ENCODE peak calls at places on chromosomes 12 and 14, in six cellular contexts. W is HepG2; N is PC-3; L is colonic mucosa; Z is MM.1S; S is CD4-positive, alpha-beta memory T cell. F is an unnamed sample.

GRCh38 chr12:110640275-110641025 is 26.5 kb downstream of the TCTN1 start:
- DNase-seq in W (no peak), N (no peak), L (no peak), Z (no peak), S (no peak), F (no peak)

GRCh38 chr12:121610239-121611149 is 15.8 kb upstream of the ORAI1 start:
- DNase-seq in W (no peak), N (no peak), L (no peak), Z (no peak), S (no peak), F (no peak)

GRCh38 chr14:32374155-32374554 is 45.1 kb downstream of the AKAP6 start:
- DNase-seq in W (no peak), N (peak), L (no peak), Z (no peak), S (no peak), F (no peak)

GRCh38 chr14:62081012-62081612 is 318.9 kb downstream of the SNAPC1 start:
- DNase-seq in W (no peak), N (no peak), L (no peak), Z (peak), S (no peak), F (peak)

GRCh38 chr12:15978431-15978950 is 67.4 kb downstream of the DERA start:
- DNase-seq in W (no peak), N (peak), L (no peak), Z (no peak), S (no peak), F (no peak)

GRCh38 chr14:88554458-88555286 is at the start of gene PTPN21:
- DNase-seq in W (peak), N (peak), L (peak), Z (peak), S (no peak), F (peak)

GRCh38 chr14:83101855-83102254 is 1568.2 kb upstream of the SEL1L start:
- DNase-seq in W (no peak), N (no peak), L (no peak), Z (no peak), S (no peak), F (no peak)

GRCh38 chr12:115481141-115481540 is 796.4 kb downstream of the MED13L start:
- DNase-seq in W (peak), N (peak), L (no peak), Z (peak), S (no peak), F (no peak)

GRCh38 chr14:105475916-105476845 is 1.6 kb downstream of the CRIP2 start:
- DNase-seq in W (peak), N (peak), L (no peak), Z (no peak), S (no peak), F (no peak)

GRCh38 chr12:106417926-106418910 is 60.7 kb downstream of the POLR3B start:
- DNase-seq in W (peak), N (peak), L (no peak), Z (no peak), S (no peak), F (no peak)

GRCh38 chr14:99644723-99645544 is at the start of gene HHIPL1:
- DNase-seq in W (no peak), N (peak), L (no peak), Z (no peak), S (no peak), F (no peak)
- H3K4me3 ChIP-seq in W (no peak), N (peak), L (peak), Z (no peak), S (no peak), F (no peak)

GRCh38 chr12:51424094-51424661 is 453 bp upstream of the SLC4A8 start:
- DNase-seq in W (no peak), N (no peak), L (no peak), Z (no peak), S (no peak), F (no peak)
- H3K4me3 ChIP-seq in W (no peak), N (peak), L (peak), Z (peak), S (no peak), F (no peak)

DNA sequence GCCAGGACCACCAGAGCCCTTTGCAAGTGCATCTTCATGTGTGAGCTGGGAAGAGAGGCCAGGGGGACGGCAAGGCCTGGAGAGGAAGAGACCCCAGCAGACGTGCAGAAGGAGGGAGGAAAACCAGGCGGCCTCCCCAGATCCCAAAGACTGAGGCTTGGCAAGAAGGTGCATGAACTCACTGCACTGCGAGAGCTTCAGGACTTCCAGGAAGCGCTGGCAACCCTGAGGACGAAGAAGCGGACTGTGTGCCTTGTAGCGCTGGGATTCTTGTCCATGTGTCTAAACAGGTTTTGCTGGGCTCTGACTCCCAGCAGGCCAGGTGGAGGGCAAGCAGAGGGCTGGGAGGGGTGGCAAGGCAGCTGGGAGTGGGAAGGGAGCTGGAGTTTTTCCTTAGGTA is 939 bp downstream of the TGFB3 start:
- DNase-seq in W (no peak), N (peak), L (no peak), Z (no peak), S (no peak), F (no peak)
- H3K4me3 ChIP-seq in W (peak), N (peak), L (peak), Z (no peak), S (no peak), F (no peak)

GRCh38 chr12:6639151-6639773 is 3.5 kb upstream of the LPAR5 start:
- DNase-seq in W (no peak), N (no peak), L (no peak), Z (no peak), S (no peak), F (no peak)

GRCh38 chr12:6638305-6638704 is 2.5 kb upstream of the LPAR5 start:
- DNase-seq in W (no peak), N (no peak), L (no peak), Z (no peak), S (no peak), F (no peak)

GRCh38 chr12:6632026-6632978 is 3.5 kb downstream of the LPAR5 start:
- DNase-seq in W (no peak), N (no peak), L (peak), Z (no peak), S (peak), F (peak)

GRCh38 chr12:6635375-6635855 is 344 bp downstream of the LPAR5 start:
- DNase-seq in W (no peak), N (no peak), L (peak), Z (no peak), S (peak), F (peak)

DNA sequence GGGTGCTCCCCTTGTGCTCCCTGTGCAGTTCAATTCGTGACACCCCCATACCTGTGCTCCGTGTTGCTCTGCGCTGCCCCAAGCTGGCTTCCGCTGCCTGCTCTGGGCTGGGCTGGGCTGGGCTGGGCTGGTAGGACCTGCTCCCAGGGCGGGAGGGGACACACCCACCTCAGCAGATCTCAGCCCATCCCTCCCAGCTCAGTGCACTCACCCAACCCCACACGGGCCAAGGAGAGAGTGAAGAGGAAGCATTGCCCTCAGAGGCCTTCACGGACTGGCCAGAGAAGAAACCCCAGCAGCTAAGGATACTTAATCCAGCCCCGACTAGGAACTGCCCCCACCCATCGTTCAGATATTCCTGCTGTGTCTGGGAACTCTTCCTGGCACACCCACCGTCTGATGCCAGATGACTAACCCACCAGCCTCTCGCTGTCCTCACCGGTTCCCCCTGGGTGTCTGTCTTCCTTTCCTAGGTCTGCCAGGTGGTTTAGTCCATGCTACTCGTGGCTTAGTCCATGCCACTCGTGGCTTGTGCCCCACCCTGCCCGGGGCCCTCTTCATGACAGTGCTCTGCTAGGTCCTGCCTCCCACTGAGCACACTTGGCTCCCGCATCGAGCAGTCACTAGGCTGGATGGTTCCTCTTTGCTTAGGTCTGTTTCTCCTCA is at the start of gene LPAR5:
- DNase-seq in W (no peak), N (peak), L (peak), Z (no peak), S (peak), F (peak)
- H3K4me3 ChIP-seq in W (peak), N (peak), L (peak), Z (no peak), S (no peak), F (no peak)

DNA sequence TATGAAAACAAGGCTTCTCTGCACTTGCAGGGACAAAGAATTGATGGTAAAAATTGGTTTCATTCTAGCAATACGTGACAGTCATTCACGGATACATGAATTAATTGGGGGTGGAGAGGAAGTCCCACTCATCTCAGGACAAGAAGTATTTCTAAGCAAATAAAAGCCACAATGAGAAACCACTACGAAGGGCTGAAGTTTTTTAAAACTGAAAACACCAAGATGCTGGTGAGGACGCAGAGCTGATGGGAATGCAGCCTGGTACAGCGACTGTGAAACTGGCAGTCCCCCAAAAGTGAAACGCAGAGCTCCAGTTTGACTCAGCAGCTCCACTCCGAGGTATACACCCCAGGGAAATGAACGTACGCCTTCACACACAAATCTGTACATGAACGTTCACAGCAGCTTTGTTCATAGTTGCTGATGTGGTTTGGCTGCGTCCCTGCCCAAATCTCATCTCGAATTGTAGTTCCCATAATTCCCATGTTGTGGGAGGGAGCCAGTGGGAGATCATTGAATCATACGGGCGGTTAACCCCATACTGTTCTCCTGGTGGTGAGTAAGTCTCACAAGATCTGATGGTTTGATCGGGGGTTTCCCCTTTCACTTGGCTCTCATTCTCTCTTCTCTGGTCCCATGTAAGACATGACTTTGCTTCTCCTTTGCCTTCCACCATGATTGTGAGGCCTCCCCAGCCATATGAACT is 89.0 kb downstream of the SCARB1 start:
- DNase-seq in W (no peak), N (peak), L (no peak), Z (peak), S (peak), F (no peak)
- H3K4me3 ChIP-seq in W (no peak), N (peak), L (no peak), Z (peak), S (peak), F (no peak)

GRCh38 chr14:101404426-101405170 is 156.7 kb upstream of the DIO3 start:
- DNase-seq in W (no peak), N (no peak), L (no peak), Z (no peak), S (no peak), F (no peak)

GRCh38 chr14:101406921-101407320 is 154.4 kb upstream of the DIO3 start:
- DNase-seq in W (no peak), N (no peak), L (no peak), Z (no peak), S (no peak), F (no peak)

GRCh38 chr14:101405171-101405883 is 156.0 kb upstream of the DIO3 start:
- DNase-seq in W (no peak), N (peak), L (no peak), Z (no peak), S (no peak), F (no peak)

GRCh38 chr14:101407328-101407727 is 154.0 kb upstream of the DIO3 start:
- DNase-seq in W (no peak), N (no peak), L (no peak), Z (no peak), S (no peak), F (no peak)

DNA sequence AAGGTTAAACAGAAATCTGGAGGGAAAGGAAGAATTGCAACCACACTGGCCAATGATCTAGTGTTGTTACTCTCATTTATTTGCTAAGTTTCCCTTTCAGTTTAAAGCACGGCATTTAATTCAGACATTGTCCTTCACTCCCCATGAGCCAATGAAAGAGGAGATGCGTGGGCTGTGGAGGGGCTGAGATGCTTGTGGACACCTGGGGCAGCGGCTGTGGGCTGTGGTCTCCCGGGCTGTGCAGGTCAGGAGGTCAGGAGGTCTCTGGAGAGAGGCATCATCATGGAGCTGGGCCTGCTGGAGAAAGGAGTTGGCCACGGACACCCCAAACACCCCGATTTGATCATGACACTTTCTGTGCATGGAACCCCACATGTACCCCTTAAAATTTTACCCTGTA is 155.4 kb upstream of the DIO3 start:
- DNase-seq in W (no peak), N (no peak), L (no peak), Z (no peak), S (no peak), F (no peak)
- H3K4me3 ChIP-seq in W (no peak), N (no peak), L (no peak), Z (no peak), S (no peak), F (no peak)

GRCh38 chr12:49131973-49132461 is 822 bp upstream of the TUBA1B start:
- DNase-seq in W (no peak), N (peak), L (peak), Z (peak), S (no peak), F (no peak)

GRCh38 chr12:49133590-49133989 is 2.4 kb upstream of the TUBA1B start:
- DNase-seq in W (no peak), N (no peak), L (no peak), Z (no peak), S (no peak), F (no peak)

GRCh38 chr12:49131051-49131972 is at the start of gene TUBA1B:
- DNase-seq in W (peak), N (peak), L (peak), Z (peak), S (peak), F (peak)

GRCh38 chr12:49130151-49131050 is 794 bp downstream of the TUBA1B start:
- DNase-seq in W (peak), N (peak), L (peak), Z (peak), S (peak), F (peak)

GRCh38 chr12:49133014-49133413 is 1.8 kb upstream of the TUBA1B start:
- DNase-seq in W (no peak), N (no peak), L (no peak), Z (no peak), S (no peak), F (no peak)
- H3K4me3 ChIP-seq in W (no peak), N (peak), L (no peak), Z (peak), S (no peak), F (no peak)

GRCh38 chr14:100067481-100067880 is 2.3 kb downstream of the EVL start:
- DNase-seq in W (no peak), N (no peak), L (no peak), Z (no peak), S (no peak), F (no peak)

GRCh38 chr14:100071545-100071944 is 6.3 kb downstream of the EVL start:
- DNase-seq in W (no peak), N (no peak), L (no peak), Z (peak), S (no peak), F (no peak)

GRCh38 chr14:100070310-100070709 is 5.1 kb downstream of the EVL start:
- DNase-seq in W (no peak), N (no peak), L (no peak), Z (no peak), S (peak), F (no peak)

GRCh38 chr14:100067971-100068959 is 3.0 kb downstream of the EVL start:
- DNase-seq in W (no peak), N (peak), L (peak), Z (no peak), S (peak), F (peak)

DNA sequence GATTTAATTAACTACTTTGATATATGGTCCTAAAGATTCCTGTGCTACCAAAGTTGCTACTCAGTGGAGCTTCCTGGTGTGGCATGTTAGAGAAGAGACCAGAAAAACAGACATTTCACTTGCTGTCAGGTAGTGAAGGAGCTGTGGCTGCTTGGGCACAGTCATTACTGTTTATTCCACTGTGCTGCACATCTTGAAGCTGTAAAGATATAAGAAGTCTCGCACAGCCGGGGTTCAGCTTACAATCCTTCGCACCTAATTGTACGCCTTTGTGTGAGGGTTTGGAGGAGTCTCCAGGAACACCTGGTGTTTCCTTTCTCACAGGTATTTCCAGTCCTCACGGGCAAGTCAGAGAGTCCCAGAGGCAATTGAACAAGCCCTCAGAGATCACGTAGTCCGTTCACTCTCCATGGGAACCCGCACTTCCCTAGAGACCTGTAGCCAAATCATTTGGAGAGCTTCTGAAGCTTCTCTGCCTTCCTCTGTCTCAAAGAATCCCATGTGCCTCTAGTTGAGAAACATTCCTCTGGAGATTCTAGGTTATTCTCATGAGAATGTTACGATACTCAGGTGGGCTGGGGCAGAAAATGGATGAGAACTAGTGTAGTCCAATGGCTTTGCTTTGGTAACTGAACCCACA is 4.1 kb downstream of the EVL start:
- DNase-seq in W (no peak), N (no peak), L (no peak), Z (no peak), S (no peak), F (no peak)
- H3K4me3 ChIP-seq in W (no peak), N (no peak), L (peak), Z (no peak), S (peak), F (no peak)

GRCh38 chr12:67442896-67443295 is 173.7 kb downstream of the CAND1 start:
- DNase-seq in W (no peak), N (no peak), L (no peak), Z (no peak), S (no peak), F (no peak)

GRCh38 chr12:67444542-67444941 is 175.4 kb downstream of the CAND1 start:
- DNase-seq in W (no peak), N (no peak), L (no peak), Z (no peak), S (no peak), F (no peak)

GRCh38 chr12:67439611-67440010 is 170.5 kb downstream of the CAND1 start:
- DNase-seq in W (no peak), N (no peak), L (no peak), Z (no peak), S (no peak), F (no peak)

GRCh38 chr12:67442347-67442841 is 173.2 kb downstream of the CAND1 start:
- DNase-seq in W (no peak), N (no peak), L (no peak), Z (no peak), S (no peak), F (no peak)

GRCh38 chr12:67441736-67442346 is 172.7 kb downstream of the CAND1 start:
- DNase-seq in W (peak), N (peak), L (peak), Z (peak), S (peak), F (peak)
- H3K4me3 ChIP-seq in W (no peak), N (no peak), L (no peak), Z (no peak), S (no peak), F (no peak)

GRCh38 chr12:14153803-14154202 is 172.4 kb upstream of the GRIN2B start:
- DNase-seq in W (no peak), N (no peak), L (no peak), Z (no peak), S (no peak), F (no peak)

GRCh38 chr12:14157129-14157747 is 175.8 kb upstream of the GRIN2B start:
- DNase-seq in W (no peak), N (no peak), L (no peak), Z (peak), S (no peak), F (no peak)

GRCh38 chr12:14156606-14157005 is 175.2 kb upstream of the GRIN2B start:
- DNase-seq in W (no peak), N (no peak), L (no peak), Z (no peak), S (no peak), F (no peak)
- H3K4me3 ChIP-seq in W (no peak), N (no peak), L (no peak), Z (no peak), S (no peak), F (no peak)

F was measured in mucosa of descending colon.